ENCODE peak calls at places on chromosomes 13 and 19, in ten cellular contexts. P is body of pancreas, U is esophagus muscularis mucosa, D is heart left ventricle, L is Peyer's patch, K is HCT116, M is tibial nerve, I is stomach, O is IMR-90, X is endothelial cell of umbilical vein. N is an unnamed sample.

GRCh38 chr19:45161715-45162463 is 1.1 kb upstream of the NKPD1 start:
- DNase-seq in P (peak; percentile 33), U (no peak), D (no peak), L (no peak), K (no peak), M (no peak), I (peak; percentile 56), O (peak; percentile 28), X (peak; percentile 50), N (no peak)

GRCh38 chr19:610071-610800 is 20.6 kb downstream of the HCN2 start:
- DNase-seq in P (no peak), U (no peak), D (no peak), L (peak; percentile 78), K (no peak), M (no peak), I (peak; percentile 41), O (no peak), X (no peak), N (no peak)

GRCh38 chr13:87810920-87811344 is 139.8 kb downstream of the SLITRK5 start:
- DNase-seq in P (no peak), U (no peak), D (no peak), L (no peak), K (no peak), M (no peak), I (no peak), O (no peak), X (no peak), N (no peak)

GRCh38 chr13:50071399-50071798 is 56.2 kb downstream of the KCNRG start:
- DNase-seq in P (no peak), U (no peak), D (no peak), L (no peak), K (no peak), M (no peak), I (no peak), O (no peak), X (peak; percentile 59), N (no peak)

GRCh38 chr19:13122980-13123957 is 5.2 kb downstream of the NACC1 start:
- DNase-seq in P (no peak), U (no peak), D (no peak), L (no peak), K (no peak), M (no peak), I (no peak), O (no peak), X (no peak), N (no peak)

GRCh38 chr19:576768-577438 is 4.5 kb downstream of the BSG start:
- DNase-seq in P (no peak), U (no peak), D (peak; percentile 50), L (no peak), K (no peak), M (no peak), I (no peak), O (no peak), X (no peak), N (no peak)

GRCh38 chr19:2434267-2434666 is 6.9 kb upstream of the TIMM13 start:
- DNase-seq in P (no peak), U (no peak), D (no peak), L (no peak), K (no peak), M (no peak), I (no peak), O (no peak), X (no peak), N (no peak)

GRCh38 chr19:13574933-13575332 is 68.7 kb upstream of the CACNA1A start:
- DNase-seq in P (no peak), U (no peak), D (no peak), L (no peak), K (peak; percentile 16), M (no peak), I (no peak), O (peak; percentile 39), X (no peak), N (no peak)

GRCh38 chr19:57587529-57587928 is 3.6 kb downstream of the ZIK1 start:
- DNase-seq in P (no peak), U (no peak), D (no peak), L (no peak), K (no peak), M (no peak), I (no peak), O (peak; percentile 87), X (no peak), N (no peak)

GRCh38 chr13:83265279-83265678 is 617.0 kb downstream of the SLITRK1 start:
- DNase-seq in P (no peak), U (no peak), D (no peak), L (no peak), K (no peak), M (no peak), I (no peak), O (no peak), X (no peak), N (no peak)

DNA sequence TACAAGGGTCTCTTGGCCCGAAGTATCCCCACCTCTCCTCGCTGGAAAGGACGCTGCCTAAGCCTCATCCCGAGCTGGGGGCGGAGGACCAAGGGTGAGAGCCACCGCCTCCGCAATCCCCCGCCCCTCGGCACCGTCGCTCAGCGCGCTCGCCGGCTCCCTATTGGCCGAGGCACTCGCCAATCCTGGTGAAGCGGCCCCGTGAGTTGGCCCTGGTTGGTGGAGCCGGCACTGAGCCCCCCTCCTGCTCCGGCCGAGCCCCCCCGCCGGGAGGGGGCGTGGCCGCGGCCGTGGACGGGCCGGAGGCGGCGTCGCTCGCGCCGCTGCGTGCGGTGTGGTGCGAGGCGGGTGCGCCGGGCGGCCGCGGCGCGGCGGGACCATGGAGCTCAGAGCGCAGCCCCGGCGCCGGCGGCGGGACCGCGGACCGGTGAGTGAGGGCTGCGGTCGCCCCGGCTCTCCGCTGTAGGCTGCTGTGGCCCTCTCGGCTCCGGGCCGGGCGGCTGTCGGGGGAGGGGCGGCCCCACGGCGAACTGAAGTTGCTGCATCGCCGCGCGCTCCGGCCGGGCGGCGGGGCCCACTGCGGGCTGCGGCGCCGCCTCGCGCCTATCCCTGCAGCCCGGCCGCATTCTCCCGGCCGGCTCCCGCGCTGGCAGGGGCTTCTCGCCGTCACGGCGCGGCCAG is at the start of gene WASF3:
- DNase-seq in P (peak; percentile 96), U (peak; percentile 97), D (peak; percentile 96), L (peak; percentile 87), K (peak; percentile 38), M (peak; percentile 79), I (peak; percentile 94), O (peak; percentile 90), X (peak; percentile 95), N (no peak)
- TF ChIP-seq POLR2A in P (no peak), U (no peak), D (no peak), L (no peak), K (no peak), M (peak; percentile 24), I (no peak), O (peak; percentile 67), X (peak; percentile 73), N (peak; percentile 61)

DNA sequence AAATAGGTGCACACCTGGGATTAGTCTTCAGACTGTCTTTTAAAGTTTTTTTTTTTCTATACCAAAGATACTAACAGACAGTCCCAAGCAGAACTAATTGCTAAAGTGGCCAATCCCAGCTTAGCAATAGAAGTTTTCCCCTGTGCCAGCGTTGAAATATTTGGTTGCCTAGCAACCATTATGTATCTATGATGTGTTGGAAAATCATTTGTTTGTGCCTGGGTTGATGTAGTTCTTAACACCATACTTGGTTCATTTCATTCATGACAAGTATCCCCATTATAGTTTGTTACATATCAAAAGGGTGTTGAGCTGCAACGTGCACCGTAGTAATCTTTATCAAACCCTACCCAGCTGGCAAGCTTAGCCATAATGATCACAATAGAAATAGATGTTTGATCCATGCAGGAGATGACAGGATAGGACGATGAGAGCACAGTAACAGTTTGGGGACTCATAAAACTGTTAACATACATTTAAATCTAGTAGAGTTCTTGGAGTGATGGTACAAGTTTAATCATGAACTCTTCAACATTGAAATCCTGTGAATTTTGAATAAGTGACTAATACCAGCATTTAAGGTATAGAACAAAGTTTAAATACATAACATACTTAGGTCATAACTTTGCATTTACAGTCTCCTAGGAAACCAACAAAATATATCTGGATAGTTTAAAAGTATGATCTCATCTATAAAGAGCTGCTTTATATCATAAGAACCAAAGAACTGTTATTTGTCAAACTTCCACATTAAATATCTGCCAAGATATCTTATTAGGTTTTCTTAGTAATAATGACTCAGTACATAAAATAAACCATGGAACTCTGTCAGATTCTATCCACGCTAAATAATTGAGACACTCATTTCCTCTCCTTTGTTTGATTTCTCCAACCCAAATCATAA is 73.4 kb downstream of the MBNL2 start:
- DNase-seq in P (no peak), U (no peak), D (no peak), L (no peak), K (no peak), M (no peak), I (no peak), O (peak; percentile 92), X (peak; percentile 85), N (no peak)
- H3K4me1 ChIP-seq in P (peaks cover 21% of the 10 kb centered on the region), U (peaks cover 83% of the 10 kb centered on the region), D (peaks cover 25% of the 10 kb centered on the region), L (no peaks in the 10 kb centered on the region), K (peaks cover 14% of the 10 kb centered on the region), M (peaks cover 85% of the 10 kb centered on the region), I (peaks cover 66% of the 10 kb centered on the region), O (peaks cover 18% of the 10 kb centered on the region), X (peaks cover 37% of the 10 kb centered on the region), N (peaks cover 42% of the 10 kb centered on the region)

DNA sequence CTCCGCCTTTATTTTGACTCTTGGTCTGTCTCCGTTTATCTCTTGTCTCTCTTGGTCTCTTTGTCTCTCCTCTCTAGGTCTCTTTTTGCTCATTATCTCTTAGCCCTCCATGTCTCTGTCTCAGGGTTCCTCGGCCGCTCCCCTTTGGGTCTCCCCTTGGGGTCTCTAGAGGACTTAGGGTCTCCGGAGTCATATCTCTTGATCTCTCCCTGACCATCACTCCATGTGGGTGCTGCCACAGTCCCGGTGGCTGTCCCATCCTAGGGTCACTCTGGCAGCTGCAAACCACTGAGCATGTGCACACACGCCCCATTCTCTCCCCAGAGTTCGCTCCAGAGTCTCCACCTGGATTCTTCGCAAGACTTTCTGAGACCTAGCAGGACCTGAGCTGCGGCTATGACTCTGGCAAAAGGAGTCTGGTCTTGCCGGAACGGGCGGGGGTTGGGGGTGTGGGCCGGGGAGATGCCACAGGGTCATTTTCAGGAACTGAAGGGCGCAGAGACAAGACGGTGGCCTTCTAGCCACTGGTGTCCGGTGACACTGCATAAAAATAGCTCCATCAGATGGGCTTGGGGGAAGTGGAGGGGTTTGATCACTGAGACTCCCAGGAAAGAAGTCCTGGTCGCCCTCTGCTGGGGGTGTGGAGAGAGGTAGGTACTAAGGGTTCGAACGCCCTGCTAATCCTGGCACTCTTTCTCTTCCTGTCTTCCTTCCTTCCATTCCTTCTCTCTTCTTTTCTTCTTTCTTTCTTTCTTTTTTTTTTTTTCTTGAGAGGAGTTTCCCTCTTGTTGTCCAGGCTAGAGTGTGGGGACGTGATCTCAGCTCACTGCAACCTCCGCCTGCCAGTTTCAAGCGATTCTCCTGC is 1.2 kb upstream of the KCNA7 start:
- DNase-seq in P (no peak), U (no peak), D (no peak), L (no peak), K (peak; percentile 45), M (no peak), I (no peak), O (no peak), X (no peak), N (no peak)
- TF ChIP-seq POLR2A in P (no peak), U (no peak), D (no peak), L (no peak), K (no peak), M (no peak), I (no peak), O (no peak), X (no peak), N (no peak)

DNA sequence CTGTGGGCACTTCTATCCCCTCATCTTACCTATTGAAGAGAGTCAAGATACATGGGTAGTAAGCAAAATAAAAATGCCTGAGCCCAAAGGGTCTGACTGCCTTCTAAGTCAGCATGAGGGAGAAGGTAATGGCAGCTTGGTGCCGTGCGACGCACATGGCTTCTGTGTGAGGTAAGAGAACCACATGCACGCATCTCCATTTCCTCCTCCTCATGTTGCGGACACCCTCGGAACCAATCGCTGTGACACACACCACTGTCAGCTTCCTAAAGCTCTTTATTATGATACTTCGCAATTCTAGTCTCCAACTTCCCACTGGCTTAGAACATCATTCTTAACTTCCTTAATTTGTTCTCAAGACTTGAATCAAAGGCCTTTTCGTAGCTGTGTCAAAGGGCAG is 170.2 kb downstream of the OXGR1 start:
- DNase-seq in P (no peak), U (no peak), D (no peak), L (no peak), K (no peak), M (no peak), I (no peak), O (no peak), X (no peak), N (no peak)
- H3K4me1 ChIP-seq in P (no peaks in the 10 kb centered on the region), U (no peaks in the 10 kb centered on the region), D (no peaks in the 10 kb centered on the region), L (no peaks in the 10 kb centered on the region), K (no peaks in the 10 kb centered on the region), M (peaks cover 3% of the 10 kb centered on the region), I (peaks cover 9% of the 10 kb centered on the region), O (no peaks in the 10 kb centered on the region), X (no peaks in the 10 kb centered on the region), N (no peaks in the 10 kb centered on the region)

N was measured in vagina.